ENCODE peak calls at places on chromosomes 3 and 15, in nine cellular contexts. R is heart left ventricle, Z is adrenal gland, G is aorta, E is hepatocyte, L is pancreas, N is upper lobe of right lung, I is WERI-Rb-1, H is dorsolateral prefrontal cortex. B is an unnamed sample.

GRCh38 chr15:59399465-59400102 is 26.9 kb upstream of the MYO1E start:
- DNase-seq in N (no peak), G (no peak), E (no peak), R (no peak), H (no peak), L (no peak), Z (no peak), I (no peak), B (peak)

GRCh38 chr3:20047940-20048339 is 7.7 kb downstream of the KAT2B start:
- DNase-seq in I (no peak), H (no peak), Z (no peak), E (no peak), G (no peak), N (no peak), L (no peak), R (no peak), B (no peak)

GRCh38 chr3:138289701-138290100 is 40.0 kb downstream of the NME9 start:
- DNase-seq in I (no peak), G (no peak), L (no peak), E (no peak), Z (no peak), H (no peak), R (no peak), N (no peak), B (no peak)

GRCh38 chr3:126678691-126679317 is 23.9 kb upstream of the TXNRD3 start:
- DNase-seq in Z (no peak), H (no peak), E (no peak), I (peak), R (no peak), G (no peak), L (peak), N (peak), B (no peak)

GRCh38 chr3:62238431-62238830 is 134.9 kb downstream of the FEZF2 start:
- DNase-seq in R (no peak), Z (no peak), N (no peak), E (no peak), H (no peak), L (no peak), G (no peak), I (no peak), B (no peak)

GRCh38 chr3:196080517-196080841 is 1.4 kb downstream of the TFRC start:
- DNase-seq in R (no peak), L (no peak), I (no peak), E (no peak), H (no peak), N (no peak), G (no peak), Z (no peak), B (no peak)

GRCh38 chr15:25783607-25784131 is 79.5 kb downstream of the ATP10A start:
- DNase-seq in L (peak), N (no peak), R (no peak), G (no peak), Z (no peak), E (no peak), H (no peak), I (peak), B (no peak)

GRCh38 chr3:59690886-59691285 is 641.1 kb upstream of the CFAP20DC start:
- DNase-seq in E (no peak), G (no peak), L (no peak), I (no peak), H (no peak), N (no peak), Z (no peak), R (no peak), B (no peak)

GRCh38 chr3:124780356-124780755 is 50.1 kb downstream of the UMPS start:
- DNase-seq in R (peak), H (no peak), I (no peak), L (no peak), G (peak), E (peak), N (peak), Z (no peak), B (no peak)

GRCh38 chr3:103614719-103615118 is 1179.9 kb downstream of the ZPLD1 start:
- DNase-seq in L (no peak), Z (no peak), G (no peak), H (no peak), E (no peak), R (no peak), N (no peak), I (no peak), B (no peak)

GRCh38 chr3:13245579-13245978 is 172.3 kb upstream of the IQSEC1 start:
- DNase-seq in I (no peak), E (no peak), L (no peak), Z (no peak), R (no peak), N (no peak), H (no peak), G (no peak), B (no peak)

GRCh38 chr15:84981711-84982300 is at the start of gene PDE8A:
- DNase-seq in I (peak), L (peak), N (no peak), R (peak), E (peak), G (peak), Z (peak), H (no peak), B (peak)

GRCh38 chr15:99906356-99906755 is 173.1 kb upstream of the LYSMD4 start:
- DNase-seq in R (no peak), I (no peak), L (no peak), N (no peak), H (no peak), E (no peak), Z (no peak), G (no peak), B (no peak)

GRCh38 chr15:62327386-62327785 is 162.3 kb upstream of the C2CD4B start:
- DNase-seq in E (no peak), H (no peak), G (no peak), R (no peak), L (no peak), I (no peak), Z (no peak), N (no peak), B (no peak)

GRCh38 chr15:26372712-26373111 is 400.2 kb downstream of the GABRB3 start:
- DNase-seq in H (no peak), R (no peak), G (no peak), L (no peak), Z (no peak), E (no peak), I (no peak), N (no peak), B (no peak)

GRCh38 chr3:25585361-25586166 is 79.1 kb downstream of the TOP2B start:
- DNase-seq in N (no peak), E (no peak), Z (no peak), R (no peak), L (no peak), I (no peak), H (no peak), G (no peak), B (no peak)

GRCh38 chr15:68192804-68193521 is 12.2 kb downstream of the CALML4 start:
- DNase-seq in H (no peak), G (no peak), I (no peak), R (peak), Z (no peak), E (peak), N (no peak), L (no peak), B (no peak)
- H3K27ac ChIP-seq in H (peak), G (peak), I (no peak), R (no peak), Z (no peak), E (peak), N (no peak), L (no peak), B (peak)

GRCh38 chr3:14406762-14407161 is 4.4 kb downstream of the SLC6A6 start:
- DNase-seq in R (no peak), N (no peak), E (no peak), H (no peak), Z (no peak), L (no peak), G (no peak), I (no peak), B (no peak)

GRCh38 chr3:14406336-14406735 is 3.9 kb downstream of the SLC6A6 start:
- DNase-seq in E (no peak), L (no peak), I (no peak), H (no peak), Z (no peak), N (no peak), G (no peak), R (no peak), B (no peak)

GRCh38 chr3:14405886-14406238 is 3.5 kb downstream of the SLC6A6 start:
- DNase-seq in N (no peak), L (no peak), R (no peak), G (no peak), E (no peak), Z (no peak), I (no peak), H (no peak), B (no peak)

GRCh38 chr3:14405120-14405885 is 2.9 kb downstream of the SLC6A6 start:
- DNase-seq in Z (no peak), G (no peak), R (no peak), I (no peak), N (no peak), H (no peak), L (no peak), E (no peak), B (no peak)

DNA sequence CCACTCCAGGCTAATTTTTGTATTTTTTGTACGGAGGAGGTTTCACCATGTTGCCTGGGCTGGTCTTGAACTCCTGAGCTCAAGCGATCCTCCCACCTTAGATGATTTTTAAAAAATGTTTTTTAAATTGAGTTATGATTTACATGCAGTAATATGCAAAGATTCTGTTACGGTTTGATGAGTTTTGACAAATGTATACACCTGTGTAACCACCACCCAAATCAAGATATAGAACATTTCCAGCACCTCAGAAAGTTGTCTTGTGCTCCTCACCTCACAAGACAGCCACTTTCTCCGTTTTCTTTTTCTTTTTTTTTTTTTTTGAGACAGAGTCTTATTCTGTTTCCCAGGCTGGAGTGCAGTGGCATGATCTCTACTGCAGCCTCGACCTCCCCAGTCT is 4.8 kb downstream of the SLC6A6 start:
- DNase-seq in G (no peak), E (no peak), Z (no peak), R (no peak), L (no peak), H (no peak), N (no peak), I (no peak), B (no peak)
- H3K27ac ChIP-seq in G (no peak), E (no peak), Z (peak), R (no peak), L (no peak), H (no peak), N (no peak), I (no peak), B (no peak)

DNA sequence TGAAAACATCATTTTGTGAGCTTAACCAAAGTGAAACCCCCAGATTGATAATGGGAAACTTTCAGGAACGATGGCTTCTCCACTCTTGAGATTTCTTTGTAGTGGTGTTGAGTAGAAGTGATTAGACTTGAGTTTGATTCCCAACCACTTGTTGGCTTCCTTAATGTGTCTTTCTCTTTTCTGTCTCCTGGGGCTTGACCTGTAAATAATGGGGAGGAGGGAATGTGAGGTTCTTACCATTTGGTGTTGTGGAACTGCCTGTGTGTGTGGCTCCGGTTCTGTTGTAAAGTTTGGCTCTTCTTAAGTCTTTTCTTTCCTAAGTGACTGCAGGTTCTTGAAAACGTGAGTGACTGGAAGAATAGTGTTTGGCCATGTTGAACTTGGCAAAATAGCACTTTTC is 2.7 kb downstream of the CDV3 start:
- DNase-seq in E (no peak), L (no peak), I (no peak), G (no peak), N (no peak), Z (no peak), H (no peak), R (no peak), B (no peak)
- H3K27ac ChIP-seq in E (peak), L (no peak), I (no peak), G (no peak), N (no peak), Z (peak), H (no peak), R (peak), B (no peak)

DNA sequence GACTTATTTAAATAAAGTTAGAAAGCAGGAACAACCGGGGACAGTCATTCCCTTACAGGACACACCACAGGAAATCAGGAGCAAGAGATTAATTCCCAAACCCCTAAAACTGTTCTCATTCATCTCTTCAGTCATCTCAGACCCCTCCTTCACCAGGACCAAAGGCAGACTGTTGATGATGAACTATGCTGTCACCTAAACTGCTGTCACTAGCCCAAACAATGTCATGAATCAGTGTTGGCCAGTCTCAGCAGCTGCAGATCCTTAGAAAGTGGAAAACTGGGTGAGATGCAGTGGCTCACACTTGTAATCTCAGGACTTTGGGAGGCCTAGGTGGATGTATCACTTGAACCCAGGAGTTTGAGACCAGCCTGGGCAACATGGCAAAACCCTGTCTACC is 909.6 kb downstream of the ROBO1 start:
- DNase-seq in E (no peak), L (no peak), I (no peak), H (no peak), N (no peak), G (no peak), Z (no peak), R (no peak), B (no peak)
- H3K27ac ChIP-seq in E (no peak), L (no peak), I (no peak), H (no peak), N (no peak), G (no peak), Z (peak), R (no peak), B (no peak)

B was measured in substantia nigra.